ENCODE peak calls at places on chromosomes 4 and X, in four cellular contexts. M is activated naive CD8-positive, alpha-beta T cell treated with anti-CD3 and anti-CD28 coated beads, Interleukin-2, amount 50 U/mL, for 16 hours; H is HuH-7.5; Z is OCI-LY7. B is an unnamed sample.

GRCh38 chr4:129614581-129614980 is 518.6 kb downstream of the C4orf33 start:
- DNase-seq in H (no peak), M (no peak), Z (no peak), B (no peak)

GRCh38 chr4:116489739-116490138 is 595.6 kb downstream of the TRAM1L1 start:
- DNase-seq in Z (no peak), H (no peak), M (no peak), B (no peak)

GRCh38 chr4:140693577-140693976 is 62.6 kb downstream of the TBC1D9 start:
- DNase-seq in H (no peak), M (no peak), Z (no peak), B (no peak)

GRCh38 chr4:38529189-38530115 is 134.5 kb upstream of the KLF3 start:
- DNase-seq in H (no peak), M (no peak), Z (peak; percentile 61), B (no peak)

GRCh38 chr4:98604723-98605122 is 53.7 kb downstream of the TSPAN5 start:
- DNase-seq in Z (no peak), M (no peak), H (no peak), B (no peak)

GRCh38 chr4:52098618-52099017 is 47.5 kb downstream of the SPATA18 start:
- DNase-seq in Z (no peak), M (no peak), H (no peak), B (no peak)

GRCh38 chrX:118355225-118355920 is 9.5 kb downstream of the WDR44 start:
- DNase-seq in Z (no peak), M (no peak), H (no peak), B (no peak)

GRCh38 chr4:24321151-24321550 is 263.2 kb downstream of the DHX15 start:
- DNase-seq in Z (no peak), H (no peak), M (no peak), B (no peak)

GRCh38 chr4:27318740-27319139 is 458.1 kb downstream of the STIM2 start:
- DNase-seq in M (no peak), H (peak; percentile 20), Z (peak; percentile 43), B (no peak)

GRCh38 chr4:56976283-56976877 is 1.0 kb downstream of the NOA1 start:
- DNase-seq in H (no peak), Z (peak; percentile 7), M (no peak), B (no peak)

B was measured in D721Med.